ENCODE peak calls at places on chromosomes 5 and 9, in five cellular contexts. R is IMR-90, X is upper lobe of left lung, Y is spleen, N is heart left ventricle. H is an unnamed sample.

GRCh38 chr5:149118463-149118862 is 22.8 kb upstream of the ABLIM3 start:
- DNase-seq in N (no peak), Y (no peak), R (peak; percentile 21), X (no peak), H (no peak)

GRCh38 chr5:113487411-113487778 is 858 bp downstream of the MCC start:
- DNase-seq in X (no peak), Y (no peak), R (peak; percentile 5), N (no peak), H (no peak)

GRCh38 chr9:17315341-17315740 is 180.5 kb downstream of the CNTLN start:
- DNase-seq in N (no peak), Y (no peak), X (no peak), R (no peak), H (no peak)

GRCh38 chr9:22307013-22307711 is 139.5 kb upstream of the DMRTA1 start:
- DNase-seq in R (peak; percentile 55), X (no peak), Y (no peak), N (no peak), H (peak; percentile 22)

GRCh38 chr5:122182491-122182921 is 53.2 kb downstream of the ZNF474 start:
- DNase-seq in R (peak; percentile 89), N (peak; percentile 35), Y (no peak), X (peak; percentile 52), H (no peak)

GRCh38 chr9:121628401-121628800 is 23.0 kb upstream of the DAB2IP start:
- DNase-seq in X (no peak), Y (no peak), R (no peak), N (no peak), H (no peak)

GRCh38 chr9:131043097-131043496 is 34.1 kb downstream of the LAMC3 start:
- DNase-seq in Y (no peak), N (no peak), X (no peak), R (no peak), H (no peak)

GRCh38 chr5:116355819-116356601 is 218.6 kb downstream of the SEMA6A start:
- DNase-seq in N (no peak), R (no peak), Y (no peak), X (no peak), H (no peak)

GRCh38 chr5:174612686-174613085 is 111.7 kb upstream of the MSX2 start:
- DNase-seq in R (no peak), Y (no peak), N (no peak), X (no peak), H (no peak)

GRCh38 chr9:134707031-134707680 is 65.6 kb downstream of the COL5A1 start:
- DNase-seq in Y (no peak), X (peak; percentile 36), R (peak; percentile 88), N (peak; percentile 80), H (no peak)

GRCh38 chr5:55222819-55223124 is 4.3 kb downstream of the MCIDAS start:
- DNase-seq in R (no peak), Y (no peak), N (no peak), X (no peak), H (no peak)

GRCh38 chr9:98861881-98862501 is 54.5 kb downstream of the GALNT12 start:
- DNase-seq in X (no peak), N (no peak), R (peak; percentile 83), Y (no peak), H (peak; percentile 31)

GRCh38 chr5:100575815-100576214 is 40.6 kb downstream of the FAM174A start:
- DNase-seq in R (no peak), Y (no peak), N (no peak), X (no peak), H (no peak)

GRCh38 chr5:462051-462481 is 19.1 kb downstream of the EXOC3 start:
- DNase-seq in X (peak; percentile 15), N (no peak), Y (peak; percentile 59), R (no peak), H (no peak)

GRCh38 chr5:76401801-76402250 is 1.3 kb upstream of the IQGAP2 start:
- DNase-seq in Y (peak; percentile 81), X (peak; percentile 25), R (no peak), N (no peak), H (peak; percentile 66)

GRCh38 chr5:138149530-138149929 is 10.3 kb upstream of the NME5 start:
- DNase-seq in X (no peak), R (peak; percentile 54), Y (no peak), N (no peak), H (no peak)

GRCh38 chr9:116096853-116097252 is 56.7 kb upstream of the PAPPA start:
- DNase-seq in R (no peak), X (no peak), Y (no peak), N (no peak), H (no peak)

GRCh38 chr9:9615086-9615485 is 997.7 kb downstream of the PTPRD start:
- DNase-seq in X (no peak), Y (no peak), N (no peak), R (no peak), H (no peak)

GRCh38 chr5:36769129-36769528 is 107.4 kb upstream of the NIPBL start:
- DNase-seq in N (no peak), Y (no peak), R (no peak), X (no peak), H (no peak)

GRCh38 chr9:112166176-112167140 is 8.6 kb downstream of the SUSD1 start:
- DNase-seq in X (no peak), N (peak; percentile 8), Y (no peak), R (peak; percentile 14), H (no peak)

GRCh38 chr5:148910686-148911361 is 84.4 kb downstream of the ADRB2 start:
- DNase-seq in Y (peak; percentile 80), R (peak; percentile 64), X (peak; percentile 72), N (no peak), H (no peak)

GRCh38 chr5:8993031-8993430 is 552.8 kb downstream of the SEMA5A start:
- DNase-seq in Y (no peak), X (no peak), R (no peak), N (no peak), H (no peak)

GRCh38 chr9:76688471-76689238 is 75.6 kb upstream of the PCA3 start:
- DNase-seq in Y (no peak), X (no peak), N (no peak), R (no peak), H (no peak)

GRCh38 chr5:146173597-146173996 is 8.9 kb downstream of the LARS1 start:
- DNase-seq in X (no peak), N (no peak), R (no peak), Y (no peak), H (no peak)

GRCh38 chr5:99034336-99034735 is 105.5 kb upstream of the CHD1 start:
- DNase-seq in Y (no peak), N (no peak), R (peak; percentile 59), X (no peak), H (peak; percentile 30)

GRCh38 chr5:124059200-124059599 is 547.2 kb downstream of the CSNK1G3 start:
- DNase-seq in R (no peak), Y (no peak), X (no peak), N (no peak), H (no peak)

GRCh38 chr5:95857185-95857945 is 34.8 kb upstream of the GLRX start:
- DNase-seq in N (peak; percentile 57), X (peak; percentile 81), R (peak; percentile 91), Y (no peak), H (no peak)

GRCh38 chr9:7139886-7140285 is 382.1 kb downstream of the KDM4C start:
- DNase-seq in Y (no peak), X (no peak), R (no peak), N (no peak), H (no peak)

GRCh38 chr9:20041717-20042116 is 252.9 kb upstream of the SLC24A2 start:
- DNase-seq in R (no peak), N (peak; percentile 13), Y (no peak), X (no peak), H (no peak)

GRCh38 chr9:95753762-95754465 is 121.6 kb upstream of the ERCC6L2 start:
- DNase-seq in Y (no peak), R (no peak), X (no peak), N (peak; percentile 40), H (no peak)

GRCh38 chr5:10556331-10556807 is 7.5 kb upstream of the ANKRD33B start:
- DNase-seq in Y (no peak), X (no peak), R (peak; percentile 78), N (no peak), H (no peak)

GRCh38 chr5:172718527-172719114 is 52.4 kb downstream of the DUSP1 start:
- DNase-seq in Y (no peak), R (no peak), X (no peak), N (no peak), H (no peak)

GRCh38 chr5:172717481-172718195 is 53.4 kb downstream of the DUSP1 start:
- DNase-seq in R (no peak), X (no peak), Y (peak; percentile 61), N (no peak), H (no peak)

GRCh38 chr5:172720655-172721054 is 50.3 kb downstream of the DUSP1 start:
- DNase-seq in Y (no peak), N (no peak), X (no peak), R (no peak), H (no peak)

GRCh38 chr5:172716796-172717313 is 54.1 kb downstream of the DUSP1 start:
- DNase-seq in R (peak; percentile 80), X (peak; percentile 88), Y (peak; percentile 94), N (peak; percentile 87), H (peak; percentile 85)

DNA sequence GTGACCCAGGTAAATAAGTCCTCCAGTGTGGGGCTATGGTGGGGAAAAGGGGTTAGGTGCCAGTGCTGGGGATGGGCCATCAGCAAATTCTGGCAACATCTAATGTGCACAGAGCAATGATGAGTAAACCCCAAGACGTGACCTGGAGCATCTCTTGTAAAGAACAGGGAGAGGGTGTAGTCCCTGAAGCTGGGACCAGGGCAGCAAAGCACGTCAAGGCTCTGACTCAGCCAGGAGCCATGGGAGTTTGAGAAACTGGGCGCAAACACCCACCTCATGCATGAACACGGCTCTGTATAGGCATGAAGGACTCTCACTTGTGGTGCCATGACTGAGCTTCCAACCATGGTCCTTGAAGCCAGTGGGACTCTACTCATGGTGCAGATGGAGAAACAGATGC is 51.8 kb downstream of the DUSP1 start:
- DNase-seq in N (no peak), Y (no peak), R (no peak), X (no peak), H (no peak)
- TF ChIP-seq POLR2A in N (no peak), Y (no peak), R (no peak), X (no peak), H (no peak)

GRCh38 chr9:12699529-12699928 is 6.3 kb downstream of the TYRP1 start:
- DNase-seq in X (no peak), Y (no peak), R (peak; percentile 32), N (no peak), H (no peak)

GRCh38 chr9:12698293-12698692 is 5.1 kb downstream of the TYRP1 start:
- DNase-seq in Y (no peak), N (no peak), X (no peak), R (peak; percentile 76), H (no peak)

GRCh38 chr9:12698986-12699385 is 5.8 kb downstream of the TYRP1 start:
- DNase-seq in Y (no peak), X (no peak), R (no peak), N (no peak), H (no peak)

GRCh38 chr9:12696931-12697622 is 3.9 kb downstream of the TYRP1 start:
- DNase-seq in N (no peak), Y (no peak), R (no peak), X (no peak), H (no peak)

GRCh38 chr9:12697719-12698118 is 4.5 kb downstream of the TYRP1 start:
- DNase-seq in Y (no peak), X (no peak), N (no peak), R (no peak), H (no peak)
- TF ChIP-seq POLR2A in Y (no peak), X (no peak), N (no peak), R (no peak), H (no peak)

GRCh38 chr5:90899014-90899604 is 340.5 kb downstream of the ADGRV1 start:
- DNase-seq in R (no peak), Y (no peak), X (no peak), N (no peak), H (no peak)
- TF ChIP-seq POLR2A in R (no peak), Y (no peak), X (no peak), N (no peak), H (no peak)

GRCh38 chr5:150700600-150701377 is at the start of gene RBM22:
- DNase-seq in R (peak; percentile 83), N (peak; percentile 93), Y (peak; percentile 97), X (peak; percentile 94), H (peak; percentile 94)
- TF ChIP-seq POLR2A in R (peak; percentile 80), N (peak; percentile 87), Y (peak; percentile 78), X (no peak), H (peak; percentile 93)